ENCODE peak calls at places on chromosomes 7 and 10, in six cellular contexts. N, K, S, I, A and O are unnamed samples.
A peak's percentile ranks its signal among the peaks of the same experiment; 100 is the strongest.

GRCh38 chr7:100705341-100705752 is 574 bp upstream of the POP7 start:
- DNase-seq in N (peak; percentile 89), K (peak; percentile 82), S (peak; percentile 67), I (peak; percentile 39), A (peak; percentile 85), O (peak; percentile 88)

GRCh38 chr7:105454058-105454739 is 65.5 kb upstream of the SRPK2 start:
- DNase-seq in N (no peak), K (no peak), S (no peak), I (peak; percentile 70), A (no peak), O (no peak)

GRCh38 chr7:155791214-155791737 is 21.0 kb downstream of the SHH start:
- DNase-seq in N (no peak), K (no peak), S (no peak), I (no peak), A (no peak), O (no peak)

GRCh38 chr10:62261666-62262065 is 7.0 kb downstream of the RTKN2 start:
- DNase-seq in N (no peak), K (no peak), S (no peak), I (peak; percentile 33), A (no peak), O (no peak)

GRCh38 chr7:29626730-29627129 is 63.1 kb downstream of the PRR15 start:
- DNase-seq in N (no peak), K (no peak), S (no peak), I (no peak), A (no peak), O (no peak)

GRCh38 chr10:131814567-131815290 is 86.1 kb upstream of the PPP2R2D start:
- DNase-seq in N (no peak), K (peak; percentile 34), S (no peak), I (no peak), A (peak; percentile 39), O (peak; percentile 31)

GRCh38 chr10:121661451-121661851 is 63.2 kb upstream of the FGFR2 start:
- DNase-seq in N (no peak), K (peak; percentile 59), S (no peak), I (no peak), A (no peak), O (no peak)

GRCh38 chr7:155763721-155764431 is 48.4 kb downstream of the SHH start:
- DNase-seq in N (peak; percentile 64), K (no peak), S (no peak), I (no peak), A (no peak), O (peak; percentile 86)

GRCh38 chr10:50402466-50402865 is 151.2 kb upstream of the ASAH2 start:
- DNase-seq in N (no peak), K (no peak), S (no peak), I (no peak), A (no peak), O (no peak)

GRCh38 chr7:43586251-43586900 is 3.5 kb downstream of the STK17A start:
- DNase-seq in N (no peak), K (no peak), S (no peak), I (no peak), A (no peak), O (no peak)

GRCh38 chr7:32958046-32959025 is 1.1 kb downstream of the FKBP9 start:
- DNase-seq in N (no peak), K (no peak), S (no peak), I (no peak), A (peak; percentile 46), O (no peak)

GRCh38 chr10:132109341-132110072 is 43.8 kb downstream of the JAKMIP3 start:
- DNase-seq in N (no peak), K (peak; percentile 40), S (no peak), I (no peak), A (no peak), O (peak; percentile 25)

GRCh38 chr7:776992-777520 is 50.0 kb upstream of the PRKAR1B start:
- DNase-seq in N (no peak), K (no peak), S (no peak), I (no peak), A (no peak), O (no peak)

GRCh38 chr7:5482020-5482498 is 58.4 kb upstream of the TNRC18 start:
- DNase-seq in N (no peak), K (no peak), S (no peak), I (no peak), A (no peak), O (no peak)

GRCh38 chr10:30828680-30829079 is 199.1 kb upstream of the LYZL2 start:
- DNase-seq in N (no peak), K (no peak), S (no peak), I (no peak), A (no peak), O (no peak)

GRCh38 chr7:35286422-35286821 is 32.5 kb upstream of the TBX20 start:
- DNase-seq in N (no peak), K (no peak), S (no peak), I (no peak), A (no peak), O (no peak)

GRCh38 chr7:42247301-42247700 is 10.3 kb upstream of the GLI3 start:
- DNase-seq in N (no peak), K (no peak), S (no peak), I (no peak), A (no peak), O (no peak)

GRCh38 chr7:52270301-52270700 is 765.1 kb upstream of the POM121L12 start:
- DNase-seq in N (no peak), K (no peak), S (no peak), I (no peak), A (no peak), O (no peak)

GRCh38 chr7:2299131-2299829 is 15.0 kb downstream of the SNX8 start:
- DNase-seq in N (peak; percentile 52), K (no peak), S (no peak), I (peak; percentile 61), A (no peak), O (no peak)

GRCh38 chr7:101882595-101883564 is 65.5 kb downstream of the CUX1 start:
- DNase-seq in N (no peak), K (peak; percentile 90), S (peak; percentile 65), I (peak; percentile 100), A (peak; percentile 56), O (no peak)

GRCh38 chr10:70069346-70069745 is 16.7 kb downstream of the MACROH2A2 start:
- DNase-seq in N (no peak), K (no peak), S (no peak), I (no peak), A (no peak), O (no peak)